ENCODE peak calls at places on chromosomes 13 and 19, in eight cellular contexts. J is CD4-positive, alpha-beta T cell; X is CD8-positive, alpha-beta memory T cell; Z is H1; R is Peyer's patch; L is astrocyte; K is tibial artery; N is brain microvascular endothelial cell. T is an unnamed sample.

GRCh38 chr13:38767506-38768265 is 80.8 kb downstream of the FREM2 start:
- DNase-seq in J (no peak), X (no peak), Z (no peak), R (no peak), L (no peak), K (no peak), N (no peak), T (peak)

GRCh38 chr19:47729468-47729798 is 15.9 kb upstream of the NOP53 start:
- DNase-seq in J (no peak), X (no peak), Z (peak), R (no peak), L (peak), K (peak), N (no peak), T (no peak)

GRCh38 chr13:33263484-33263883 is 22.1 kb downstream of the STARD13 start:
- DNase-seq in J (no peak), X (no peak), Z (no peak), R (no peak), L (no peak), K (no peak), N (no peak), T (no peak)

GRCh38 chr19:7227735-7228134 is 66.5 kb downstream of the INSR start:
- DNase-seq in J (no peak), X (no peak), Z (no peak), R (no peak), L (no peak), K (no peak), N (no peak), T (no peak)

GRCh38 chr19:28737021-28737525 is 475.9 kb downstream of the UQCRFS1 start:
- DNase-seq in J (no peak), X (no peak), Z (no peak), R (no peak), L (peak), K (no peak), N (peak), T (no peak)

GRCh38 chr19:54937926-54938325 is 9.4 kb downstream of the NLRP7 start:
- DNase-seq in J (no peak), X (no peak), Z (no peak), R (peak), L (no peak), K (no peak), N (no peak), T (no peak)

GRCh38 chr19:17243854-17244617 is 1.7 kb downstream of the NR2F6 start:
- DNase-seq in J (no peak), X (no peak), Z (peak), R (peak), L (no peak), K (peak), N (no peak), T (no peak)

GRCh38 chr13:111013196-111013595 is 98.3 kb upstream of the ANKRD10 start:
- DNase-seq in J (no peak), X (no peak), Z (no peak), R (no peak), L (no peak), K (no peak), N (no peak), T (no peak)

DNA sequence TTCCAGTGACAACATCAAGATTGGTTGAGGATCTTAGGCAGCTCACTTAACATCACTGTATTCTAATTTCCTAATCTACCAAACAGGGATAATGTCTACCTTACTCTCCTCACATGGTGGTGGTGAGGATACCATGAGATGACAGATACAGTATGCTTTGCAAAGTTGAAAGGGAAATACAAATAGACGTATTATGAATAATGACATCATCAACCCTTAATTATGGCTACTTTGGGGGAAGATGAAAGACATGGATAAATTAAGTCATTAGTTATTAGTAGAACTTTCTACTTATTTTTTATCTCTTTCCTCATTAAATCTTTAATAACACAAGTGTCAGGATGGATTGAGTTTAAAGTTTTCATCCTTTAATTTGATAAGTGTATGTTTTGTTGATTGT is 532.5 kb downstream of the KLF12 start:
- DNase-seq in J (no peak), X (no peak), Z (no peak), R (no peak), L (no peak), K (no peak), N (no peak), T (no peak)
- H3K27ac ChIP-seq in J (no peak), X (no peak), Z (no peak), R (no peak), L (no peak), K (no peak), N (no peak), T (no peak)

GRCh38 chr19:41426116-41426841 is 895 bp downstream of the B3GNT8 start:
- DNase-seq in J (no peak), X (no peak), Z (no peak), R (no peak), L (no peak), K (no peak), N (no peak), T (no peak)
- H3K27ac ChIP-seq in J (no peak), X (no peak), Z (no peak), R (peak), L (no peak), K (peak), N (no peak), T (no peak)

DNA sequence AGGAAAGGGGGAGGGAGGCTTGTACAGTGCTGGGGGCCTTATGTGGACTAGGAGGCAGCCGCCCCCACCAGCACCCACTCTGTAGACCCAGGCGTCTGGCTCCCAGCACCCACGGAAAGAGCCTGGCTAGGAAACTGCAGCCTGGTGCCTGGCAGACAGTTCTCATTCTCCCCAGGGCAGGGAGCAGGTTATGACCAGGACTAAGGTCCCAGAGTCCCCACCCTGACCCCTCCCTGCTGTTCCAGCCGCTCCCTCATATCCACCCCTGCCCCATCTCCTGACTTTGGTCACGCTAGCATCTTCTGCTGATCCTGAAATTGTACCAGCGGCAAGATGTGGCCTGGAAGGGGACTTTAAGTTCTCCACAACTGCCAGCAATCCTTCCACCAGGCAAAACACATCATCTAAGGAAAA is at the start of gene FXYD3:
- DNase-seq in J (no peak), X (no peak), Z (no peak), R (peak), L (no peak), K (no peak), N (no peak), T (no peak)
- H3K27ac ChIP-seq in J (no peak), X (no peak), Z (no peak), R (peak), L (no peak), K (peak), N (no peak), T (peak)

GRCh38 chr13:23867027-23867491 is 22.1 kb downstream of the MIPEP start:
- DNase-seq in J (no peak), X (no peak), Z (no peak), R (no peak), L (peak), K (no peak), N (peak), T (no peak)
- H3K27ac ChIP-seq in J (no peak), X (no peak), Z (no peak), R (no peak), L (no peak), K (no peak), N (peak), T (no peak)

DNA sequence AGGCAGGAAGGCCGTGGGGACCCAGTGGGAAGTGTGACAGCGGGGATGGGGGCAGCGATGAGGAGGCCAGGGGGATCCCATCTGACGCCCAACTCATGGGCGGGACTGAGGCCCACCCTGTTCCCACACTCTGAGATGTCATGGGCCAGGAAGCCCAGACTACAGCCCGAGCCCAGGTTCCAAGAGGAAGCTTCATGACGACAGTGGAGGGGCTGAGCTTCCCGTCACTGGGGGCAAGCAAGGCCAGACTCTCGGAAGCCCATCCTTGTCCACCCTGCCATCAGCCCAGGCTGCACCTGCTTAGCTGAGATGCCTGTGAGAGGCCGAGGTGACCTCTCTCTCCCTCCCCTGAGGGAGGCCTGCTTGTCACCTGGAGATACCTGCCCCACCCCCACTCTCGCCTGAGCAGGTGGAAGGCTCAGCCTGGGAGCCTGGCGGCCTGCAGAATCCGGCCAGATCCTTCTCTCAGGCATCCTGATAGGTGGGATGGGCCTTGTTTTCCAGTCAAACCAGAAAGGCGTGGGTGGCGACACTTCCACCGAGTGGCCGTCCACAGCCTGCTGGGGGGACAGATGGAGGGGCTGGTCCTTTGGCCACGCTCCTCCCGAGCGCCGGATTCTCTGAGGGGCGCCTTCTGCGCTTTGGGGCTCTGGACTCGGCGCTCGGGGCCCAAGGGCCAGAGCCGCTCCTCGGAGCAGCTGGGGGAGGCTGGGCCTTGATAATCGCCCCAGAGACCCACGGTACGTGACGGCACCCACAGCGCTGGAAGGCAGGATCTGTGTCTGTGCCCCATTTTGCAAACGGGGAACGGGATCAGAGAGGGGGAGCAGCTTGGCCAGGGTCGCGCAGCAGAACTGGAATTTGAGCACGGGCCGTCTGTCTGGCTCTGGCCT is 4.8 kb downstream of the ZBTB7A start:
- DNase-seq in J (no peak), X (no peak), Z (no peak), R (peak), L (no peak), K (no peak), N (no peak), T (no peak)
- H3K27ac ChIP-seq in J (peak), X (peak), Z (no peak), R (peak), L (peak), K (peak), N (no peak), T (peak)

DNA sequence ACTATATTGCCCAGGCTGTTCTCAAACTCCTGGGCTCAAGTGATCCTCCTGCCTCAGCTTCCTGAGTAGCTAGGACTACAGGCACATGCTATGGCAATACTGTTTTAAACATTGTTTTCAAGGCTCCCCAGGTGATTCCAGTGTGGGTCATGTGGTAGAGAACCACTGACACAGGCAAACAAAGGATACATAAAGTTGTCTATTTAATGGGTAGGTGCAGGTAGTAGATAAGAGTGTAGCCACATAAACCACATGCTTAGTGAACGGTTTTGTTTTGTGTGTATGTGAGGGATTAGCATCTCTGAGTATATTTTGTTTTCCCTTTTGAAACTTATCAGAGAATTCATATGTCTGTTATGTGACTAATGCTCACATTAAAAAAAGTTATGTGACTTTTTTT is 36.7 kb downstream of the USPL1 start:
- DNase-seq in J (no peak), X (no peak), Z (no peak), R (no peak), L (no peak), K (no peak), N (no peak), T (no peak)
- H3K27ac ChIP-seq in J (no peak), X (no peak), Z (no peak), R (no peak), L (no peak), K (no peak), N (no peak), T (no peak)

DNA sequence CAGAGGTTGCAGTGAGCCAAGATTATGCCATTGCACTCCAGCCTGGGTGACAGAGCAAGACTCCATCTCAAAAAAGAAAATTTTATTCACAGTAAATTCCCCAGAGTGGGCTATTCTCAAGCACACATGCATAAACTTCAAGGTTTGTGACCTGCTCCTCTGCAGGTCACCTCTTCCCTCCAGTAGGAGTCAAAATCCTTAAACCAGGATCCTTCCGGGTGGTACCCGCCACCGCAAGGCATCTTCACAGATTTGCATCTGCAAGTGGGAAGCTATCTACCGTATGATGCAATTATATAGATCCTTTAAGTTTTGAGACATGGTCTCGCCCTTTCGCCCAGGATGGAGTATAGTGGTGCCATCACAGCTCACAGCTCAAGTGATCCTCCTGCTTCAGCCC is 3.0 kb upstream of the ECH1 start:
- DNase-seq in J (no peak), X (no peak), Z (no peak), R (no peak), L (no peak), K (no peak), N (no peak), T (no peak)
- H3K27ac ChIP-seq in J (no peak), X (no peak), Z (no peak), R (peak), L (no peak), K (peak), N (no peak), T (no peak)

GRCh38 chr13:30569901-30570576 is 47.7 kb upstream of the USPL1 start:
- DNase-seq in J (no peak), X (no peak), Z (peak), R (no peak), L (peak), K (peak), N (peak), T (no peak)
- H3K27ac ChIP-seq in J (no peak), X (no peak), Z (no peak), R (no peak), L (peak), K (peak), N (peak), T (no peak)

DNA sequence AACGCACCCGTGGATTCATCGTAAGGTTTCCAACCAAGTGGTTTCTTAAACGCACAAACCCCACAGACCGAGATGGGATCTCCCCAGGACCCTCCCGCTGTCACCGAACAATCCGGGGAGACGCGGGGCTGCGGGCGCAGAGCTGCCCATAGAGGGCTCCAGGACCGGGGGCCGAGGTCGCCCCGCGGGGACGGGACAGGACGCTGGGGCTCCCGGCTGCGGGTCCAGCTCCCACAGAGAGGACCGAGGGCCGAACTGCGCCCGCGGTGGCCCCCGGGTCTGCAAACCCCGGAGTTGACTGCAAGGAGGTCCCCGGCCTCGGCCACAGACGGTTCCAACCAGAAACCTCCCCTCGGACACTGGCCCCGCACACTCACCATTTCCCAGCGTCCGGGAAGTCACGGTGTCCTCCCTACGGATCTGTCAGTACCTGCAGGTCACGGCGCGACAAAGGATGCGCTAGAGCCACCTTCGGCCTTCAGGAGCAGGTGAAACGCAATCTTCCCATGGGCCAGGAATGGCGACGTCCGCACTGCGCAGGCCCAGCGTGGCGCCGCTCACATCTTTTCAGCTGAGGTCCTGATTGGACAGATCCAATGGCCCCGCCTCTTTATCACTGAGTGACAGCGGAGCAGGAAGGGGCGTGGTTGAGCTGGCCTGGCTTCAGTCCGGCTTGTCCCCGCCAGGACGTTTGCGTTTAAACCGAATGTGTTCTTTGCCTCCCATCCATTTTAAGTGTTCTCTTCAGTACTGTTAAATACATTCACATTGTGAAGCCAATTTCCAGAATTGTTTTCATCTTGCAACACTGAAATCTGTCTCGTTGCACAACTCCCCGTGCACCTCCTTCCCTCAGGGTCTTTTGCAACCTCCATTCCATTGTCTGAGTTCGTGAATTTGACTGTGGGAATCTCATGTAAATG is at the start of gene ZNF14:
- DNase-seq in J (peak), X (peak), Z (peak), R (peak), L (peak), K (peak), N (peak), T (peak)
- H3K27ac ChIP-seq in J (peak), X (peak), Z (no peak), R (peak), L (peak), K (peak), N (peak), T (peak)